ENCODE peak calls at places on chromosomes 3 and 15, in nine cellular contexts. J, D, V, H, O, W, Y, G and R are unnamed samples.

GRCh38 chr3:72906154-72906553 is 18.3 kb downstream of the GXYLT2 start:
- ATAC-seq in O (no peak), H (no peak), D (no peak), W (no peak), Y (no peak), G (no peak), V (no peak), J (no peak), R (no peak)

GRCh38 chr15:51119120-51119519 is 24.4 kb upstream of the TNFAIP8L3 start:
- ATAC-seq in H (no peak), W (peak), J (no peak), O (no peak), Y (no peak), D (no peak), V (no peak), G (no peak), R (no peak)

GRCh38 chr3:117657278-117657677 is 947.7 kb downstream of the TUSC7 start:
- ATAC-seq in W (no peak), J (no peak), O (no peak), H (no peak), Y (no peak), G (no peak), V (no peak), D (no peak), R (no peak)

GRCh38 chr3:183555541-183556081 is at the start of gene KLHL6:
- ATAC-seq in W (peak), G (peak), H (peak), D (peak), O (peak), Y (peak), J (peak), V (peak), R (peak)

GRCh38 chr3:4515896-4516295 is 22.7 kb downstream of the ITPR1 start:
- ATAC-seq in G (no peak), D (no peak), Y (no peak), J (no peak), O (no peak), W (no peak), V (no peak), H (no peak), R (no peak)

GRCh38 chr3:27943106-27943505 is 221.0 kb upstream of the EOMES start:
- ATAC-seq in O (no peak), Y (no peak), D (no peak), H (peak), G (no peak), V (no peak), J (no peak), W (no peak), R (no peak)

GRCh38 chr3:170418422-170419300 is at the start of gene CLDN11:
- ATAC-seq in V (peak), D (peak), Y (no peak), G (no peak), W (peak), O (peak), H (no peak), J (peak), R (peak)

GRCh38 chr3:179853176-179853575 is 183.6 kb downstream of the PEX5L start:
- ATAC-seq in V (no peak), G (peak), W (no peak), D (no peak), Y (no peak), O (peak), J (no peak), H (no peak), R (no peak)

GRCh38 chr3:53571264-53571663 is 76.9 kb downstream of the CACNA1D start:
- ATAC-seq in O (no peak), V (no peak), Y (no peak), H (no peak), J (no peak), G (no peak), W (peak), D (peak), R (no peak)

GRCh38 chr3:141505166-141505565 is 18.3 kb downstream of the RASA2 start:
- ATAC-seq in G (no peak), Y (no peak), V (no peak), J (no peak), O (no peak), D (no peak), W (peak), H (no peak), R (no peak)

GRCh38 chr15:57403532-57403931 is 27.2 kb downstream of the CGNL1 start:
- ATAC-seq in W (no peak), H (no peak), G (no peak), D (peak), O (peak), J (peak), V (no peak), Y (no peak), R (no peak)